ENCODE peak calls at places on chromosomes 7 and 10, in four cellular contexts. D is A549; O is CD8-positive, alpha-beta T cell; I is RWPE2. F is an unnamed sample.

GRCh38 chr7:151491859-151492258 is 27.8 kb downstream of the RHEB start:
- DNase-seq in D (peak; percentile 81), O (no peak), I (no peak), F (no peak)

GRCh38 chr7:93146465-93147127 is 1.6 kb downstream of the SAMD9L start:
- DNase-seq in D (no peak), O (no peak), I (no peak), F (no peak)

GRCh38 chr7:152035807-152036206 is 10.3 kb downstream of the GALNT11 start:
- DNase-seq in D (no peak), O (no peak), I (no peak), F (no peak)

GRCh38 chr7:7720750-7721621 is 2.6 kb upstream of the RPA3 start:
- DNase-seq in D (no peak), O (no peak), I (no peak), F (no peak)

GRCh38 chr7:136869006-136869961 is 832 bp downstream of the CHRM2 start:
- DNase-seq in D (no peak), O (no peak), I (no peak), F (no peak)

GRCh38 chr7:144489504-144489903 is 86.0 kb upstream of the NOBOX start:
- DNase-seq in D (no peak), O (no peak), I (no peak), F (no peak)

GRCh38 chr10:60448246-60448645 is 58.6 kb upstream of the ANK3 start:
- DNase-seq in D (no peak), O (no peak), I (no peak), F (no peak)

GRCh38 chr7:151168787-151169162 is 1.3 kb upstream of the GBX1 start:
- DNase-seq in D (no peak), O (no peak), I (no peak), F (no peak)

GRCh38 chr10:103855424-103855823 is at the start of gene SH3PXD2A:
- DNase-seq in D (peak; percentile 62), O (no peak), I (no peak), F (no peak)

GRCh38 chr10:11853468-11853867 is 30.3 kb downstream of the PROSER2 start:
- DNase-seq in D (peak; percentile 42), O (no peak), I (no peak), F (no peak)

GRCh38 chr10:11330383-11331020 is 280.9 kb downstream of the USP6NL start:
- DNase-seq in D (no peak), O (no peak), I (no peak), F (no peak)

GRCh38 chr10:83934062-83934461 is 205.2 kb upstream of the GHITM start:
- DNase-seq in D (no peak), O (no peak), I (no peak), F (no peak)

GRCh38 chr10:62053860-62054259 is 152.4 kb downstream of the ARID5B start:
- DNase-seq in D (no peak), O (no peak), I (no peak), F (no peak)

GRCh38 chr10:16724509-16724908 is 92.7 kb downstream of the RSU1 start:
- DNase-seq in D (no peak), O (no peak), I (no peak), F (no peak)

GRCh38 chr10:119360181-119360921 is 153.0 kb downstream of the GRK5 start:
- DNase-seq in D (peak; percentile 18), O (no peak), I (no peak), F (no peak)

GRCh38 chr7:105810556-105810955 is 65.8 kb downstream of the ATXN7L1 start:
- DNase-seq in D (no peak), O (no peak), I (no peak), F (no peak)

GRCh38 chr10:23053036-23053435 is 42.3 kb upstream of the MSRB2 start:
- DNase-seq in D (no peak), O (no peak), I (no peak), F (no peak)

GRCh38 chr7:71140264-71140663 is 8.3 kb downstream of the GALNT17 start:
- DNase-seq in D (no peak), O (no peak), I (no peak), F (no peak)

GRCh38 chr10:69840773-69841172 is 39.1 kb downstream of the COL13A1 start:
- DNase-seq in D (no peak), O (no peak), I (no peak), F (no peak)

GRCh38 chr7:5428470-5429252 is 5.0 kb upstream of the TNRC18 start:
- DNase-seq in D (no peak), O (no peak), I (peak; percentile 77), F (peak; percentile 77)

GRCh38 chr10:119595715-119596515 is 849 bp downstream of the TIAL1 start:
- DNase-seq in D (peak; percentile 50), O (peak; percentile 35), I (no peak), F (peak; percentile 64)

GRCh38 chr10:61125560-61126250 is 181.7 kb upstream of the RHOBTB1 start:
- DNase-seq in D (no peak), O (no peak), I (no peak), F (no peak)

GRCh38 chr10:21617267-21617666 is 83.2 kb downstream of the MLLT10 start:
- DNase-seq in D (no peak), O (no peak), I (no peak), F (no peak)

GRCh38 chr7:32587431-32587948 is 92.2 kb downstream of the AVL9 start:
- DNase-seq in D (peak; percentile 61), O (no peak), I (no peak), F (no peak)

GRCh38 chr10:99544322-99544721 is 11.6 kb downstream of the NKX2-3 start:
- DNase-seq in D (no peak), O (no peak), I (no peak), F (no peak)

GRCh38 chr10:99551616-99552015 is 18.9 kb downstream of the NKX2-3 start:
- DNase-seq in D (no peak), O (no peak), I (no peak), F (no peak)

GRCh38 chr10:99551158-99551557 is 18.4 kb downstream of the NKX2-3 start:
- DNase-seq in D (no peak), O (no peak), I (no peak), F (peak; percentile 57)

GRCh38 chr10:99548041-99548530 is 15.3 kb downstream of the NKX2-3 start:
- DNase-seq in D (peak; percentile 75), O (no peak), I (no peak), F (no peak)
- TF ChIP-seq CTCF in D (peak; percentile 39), O (no peak), I (peak; percentile 18), F (no peak)

GRCh38 chr7:130113887-130114286 is 43.6 kb downstream of the KLHDC10 start:
- DNase-seq in D (no peak), O (no peak), I (no peak), F (no peak)

GRCh38 chr7:130114776-130115175 is 44.4 kb downstream of the KLHDC10 start:
- DNase-seq in D (no peak), O (no peak), I (no peak), F (no peak)

GRCh38 chr7:130112662-130113425 is 42.5 kb downstream of the KLHDC10 start:
- DNase-seq in D (no peak), O (no peak), I (no peak), F (no peak)

GRCh38 chr7:130112078-130112477 is 41.7 kb downstream of the KLHDC10 start:
- DNase-seq in D (no peak), O (no peak), I (no peak), F (no peak)

GRCh38 chr7:130114374-130114773 is 44.0 kb downstream of the KLHDC10 start:
- DNase-seq in D (no peak), O (no peak), I (no peak), F (no peak)
- H3K27ac ChIP-seq in D (no peak overlapping the region), O (no peak overlapping the region), I (no peak overlapping the region), F (peak overlapping the region; percentile 43)

GRCh38 chr10:784759-785538 is 95.5 kb upstream of the DIP2C start:
- DNase-seq in D (peak; percentile 54), O (no peak), I (peak; percentile 63), F (peak; percentile 30)
- TF ChIP-seq CTCF in D (peak; percentile 8), O (no peak), I (no peak), F (no peak)

GRCh38 chr10:5987747-5988146 is 10.4 kb upstream of the IL15RA start:
- DNase-seq in D (no peak), O (no peak), I (no peak), F (no peak)
- H3K27ac ChIP-seq in D (no peak overlapping the region), O (no peak overlapping the region), I (no peak overlapping the region), F (no peak overlapping the region)

GRCh38 chr7:41621953-41622831 is 80.7 kb downstream of the INHBA start:
- DNase-seq in D (no peak), O (no peak), I (no peak), F (no peak)
- TF ChIP-seq CTCF in D (no peak), O (no peak), I (no peak), F (no peak)

DNA sequence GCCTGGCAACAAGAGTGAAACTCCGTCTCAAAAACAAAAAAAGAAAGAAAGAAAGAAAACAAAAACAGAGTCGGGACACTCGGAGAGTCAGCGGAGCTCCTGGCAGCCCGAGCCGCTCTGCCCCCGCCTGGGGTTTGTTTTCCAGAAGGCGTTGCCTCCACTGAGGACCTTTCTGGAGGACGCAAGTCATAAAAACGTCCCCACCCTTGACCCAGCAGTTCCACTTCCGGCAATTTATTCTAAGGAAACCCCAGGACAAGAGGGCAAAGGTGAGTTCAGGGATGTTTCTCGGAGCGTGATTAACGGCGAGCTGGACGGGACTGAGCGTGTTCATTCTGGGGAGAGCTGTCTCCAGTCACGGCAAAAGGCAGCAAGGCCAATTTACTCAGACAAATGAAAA is 27.0 kb upstream of the SUN1 start:
- DNase-seq in D (no peak), O (no peak), I (no peak), F (peak; percentile 89)
- H3K27ac ChIP-seq in D (no peak overlapping the region), O (no peak overlapping the region), I (no peak overlapping the region), F (peak overlapping the region; percentile 2)

GRCh38 chr7:48099781-48100180 is 10.7 kb downstream of the UPP1 start:
- DNase-seq in D (no peak), O (no peak), I (no peak), F (no peak)

GRCh38 chr7:48101352-48101751 is 12.3 kb downstream of the UPP1 start:
- DNase-seq in D (no peak), O (no peak), I (no peak), F (no peak)

GRCh38 chr7:48105045-48105444 is 16.0 kb downstream of the UPP1 start:
- DNase-seq in D (no peak), O (no peak), I (no peak), F (no peak)

GRCh38 chr7:48102530-48102929 is 13.5 kb downstream of the UPP1 start:
- DNase-seq in D (no peak), O (no peak), I (no peak), F (no peak)

DNA sequence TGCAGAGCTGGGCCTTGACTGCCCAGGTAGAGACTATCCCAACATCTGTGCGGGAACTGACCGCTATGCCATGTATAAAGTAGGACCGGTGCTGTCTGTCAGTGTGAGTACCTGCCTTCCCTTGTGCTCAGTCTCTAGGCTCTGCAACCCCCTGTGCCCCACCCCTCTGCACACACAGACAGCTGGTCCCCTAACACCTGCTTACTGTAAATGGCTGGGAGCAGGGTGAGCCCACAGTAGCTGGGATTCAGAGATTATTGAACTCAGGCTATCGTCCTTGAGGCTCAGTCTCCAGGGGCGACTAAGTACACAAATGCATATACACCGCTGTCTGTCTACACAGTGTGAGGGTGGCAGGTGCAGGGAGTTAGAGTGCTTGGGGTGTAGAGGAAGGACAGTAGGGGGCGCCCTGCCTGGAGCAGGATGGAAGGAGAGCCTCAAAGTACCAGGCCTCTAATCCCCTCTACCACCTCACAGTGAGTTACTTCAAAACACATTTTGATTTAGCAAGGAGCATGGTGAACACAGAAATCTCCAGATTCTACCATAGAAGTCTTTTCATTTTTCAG is 12.9 kb downstream of the UPP1 start:
- DNase-seq in D (no peak), O (no peak), I (no peak), F (no peak)
- TF ChIP-seq CTCF in D (peak; percentile 23), O (peak; percentile 23), I (peak; percentile 29), F (peak; percentile 15)

GRCh38 chr7:26305869-26306665 is 14.4 kb downstream of the SNX10 start:
- DNase-seq in D (no peak), O (no peak), I (no peak), F (no peak)
- H3K27ac ChIP-seq in D (no peak overlapping the region), O (no peak overlapping the region), I (no peak overlapping the region), F (peak overlapping the region; percentile 33)

GRCh38 chr7:103074519-103075336 is at the start of the genes ARMC10 and FBXL13:
- DNase-seq in D (peak; percentile 91), O (peak; percentile 85), I (peak; percentile 88), F (peak; percentile 91)
- TF ChIP-seq CTCF in D (peak; percentile 7), O (no peak), I (peak; percentile 43), F (no peak)